ENCODE peak calls at places on chromosomes 12 and 14, in ten cellular contexts. J, E, C, G, F, Q, Y, Z, A and T are unnamed samples. For H3K27me3, the result is how much of the 10 kb centered on the place peaks cover.

GRCh38 chr14:22047105-22047504 is 373.5 kb upstream of the OR4E1 start:
- DNase-seq in J (no peak), E (no peak), C (no peak), G (no peak), F (no peak), Q (no peak), Y (no peak), Z (no peak), A (no peak), T (no peak)

GRCh38 chr12:77995436-77996167 is 164.9 kb downstream of the NAV3 start:
- DNase-seq in J (no peak), E (peak), C (no peak), G (no peak), F (no peak), Q (no peak), Y (no peak), Z (no peak), A (no peak), T (no peak)

GRCh38 chr14:84519836-84520235 is 1010.1 kb upstream of the FLRT2 start:
- DNase-seq in J (no peak), E (no peak), C (no peak), G (no peak), F (no peak), Q (no peak), Y (no peak), Z (no peak), A (no peak), T (no peak)

GRCh38 chr12:53452159-53453077 is 516 bp downstream of the PCBP2 start:
- DNase-seq in J (peak), E (peak), C (peak), G (peak), F (peak), Q (peak), Y (peak), Z (peak), A (peak), T (peak)

GRCh38 chr14:29166507-29166906 is 399.9 kb downstream of the FOXG1 start:
- DNase-seq in J (no peak), E (no peak), C (no peak), G (no peak), F (no peak), Q (no peak), Y (no peak), Z (no peak), A (no peak), T (no peak)

GRCh38 chr14:24232645-24233537 is at the start of gene GMPR2:
- DNase-seq in J (peak), E (no peak), C (no peak), G (no peak), F (no peak), Q (no peak), Y (no peak), Z (no peak), A (no peak), T (no peak)

GRCh38 chr14:104427126-104427851 is 152.3 kb upstream of the C14orf180 start:
- DNase-seq in J (no peak), E (no peak), C (no peak), G (peak), F (no peak), Q (peak), Y (no peak), Z (no peak), A (no peak), T (peak)

GRCh38 chr12:31682136-31682962 is 22.9 kb downstream of the ETFBKMT start:
- DNase-seq in J (no peak), E (peak), C (peak), G (no peak), F (peak), Q (peak), Y (peak), Z (peak), A (no peak), T (no peak)

GRCh38 chr12:107748472-107748871 is 12.5 kb downstream of the PRDM4 start:
- DNase-seq in J (no peak), E (peak), C (no peak), G (no peak), F (no peak), Q (no peak), Y (no peak), Z (no peak), A (no peak), T (no peak)

GRCh38 chr12:6532927-6533652 is 1.2 kb upstream of the GAPDH start:
- DNase-seq in J (peak), E (no peak), C (peak), G (peak), F (peak), Q (no peak), Y (peak), Z (no peak), A (peak), T (peak)

GRCh38 chr12:107619831-107620230 is 65.8 kb upstream of the PWP1 start:
- DNase-seq in J (no peak), E (no peak), C (no peak), G (no peak), F (no peak), Q (no peak), Y (no peak), Z (no peak), A (no peak), T (no peak)

GRCh38 chr12:120688527-120689071 is 1.6 kb downstream of the MLEC start:
- DNase-seq in J (no peak), E (peak), C (no peak), G (no peak), F (no peak), Q (no peak), Y (peak), Z (no peak), A (no peak), T (no peak)

GRCh38 chr12:66409195-66409871 is 107.0 kb downstream of the HELB start:
- DNase-seq in J (no peak), E (peak), C (no peak), G (no peak), F (no peak), Q (no peak), Y (peak), Z (no peak), A (no peak), T (no peak)

GRCh38 chr14:100547633-100548294 is 39.5 kb downstream of the BEGAIN start:
- DNase-seq in J (peak), E (peak), C (no peak), G (no peak), F (peak), Q (peak), Y (no peak), Z (peak), A (peak), T (peak)

GRCh38 chr14:91369628-91370445 is 47.8 kb downstream of the CCDC88C start:
- DNase-seq in J (no peak), E (no peak), C (no peak), G (peak), F (no peak), Q (no peak), Y (no peak), Z (no peak), A (no peak), T (no peak)

GRCh38 chr12:64160718-64161060 is 61.4 kb downstream of the KICS2 start:
- DNase-seq in J (no peak), E (peak), C (no peak), G (no peak), F (no peak), Q (no peak), Y (no peak), Z (no peak), A (no peak), T (no peak)

GRCh38 chr12:115871714-115872113 is 405.8 kb downstream of the MED13L start:
- DNase-seq in J (no peak), E (peak), C (no peak), G (no peak), F (no peak), Q (no peak), Y (peak), Z (no peak), A (no peak), T (no peak)

GRCh38 chr12:4289334-4289878 is 15.8 kb downstream of the CCND2 start:
- DNase-seq in J (no peak), E (no peak), C (no peak), G (no peak), F (no peak), Q (no peak), Y (no peak), Z (no peak), A (peak), T (no peak)

GRCh38 chr14:28671425-28671824 is 95.2 kb upstream of the FOXG1 start:
- DNase-seq in J (no peak), E (no peak), C (no peak), G (no peak), F (no peak), Q (no peak), Y (no peak), Z (no peak), A (no peak), T (no peak)

GRCh38 chr14:101500061-101500460 is 61.2 kb upstream of the DIO3 start:
- DNase-seq in J (no peak), E (no peak), C (no peak), G (no peak), F (no peak), Q (no peak), Y (no peak), Z (no peak), A (peak), T (peak)

GRCh38 chr14:100067971-100068959 is 3.0 kb downstream of the EVL start:
- DNase-seq in J (peak), E (peak), C (no peak), G (no peak), F (peak), Q (peak), Y (no peak), Z (peak), A (no peak), T (peak)

GRCh38 chr12:2168808-2169207 is 116.0 kb downstream of the CACNA1C start:
- DNase-seq in J (no peak), E (no peak), C (no peak), G (no peak), F (no peak), Q (no peak), Y (no peak), Z (no peak), A (no peak), T (no peak)

GRCh38 chr12:31250179-31250578 is 75.8 kb downstream of the SINHCAF start:
- DNase-seq in J (no peak), E (no peak), C (no peak), G (no peak), F (no peak), Q (no peak), Y (no peak), Z (no peak), A (no peak), T (no peak)

GRCh38 chr12:108511633-108512540 is 3.2 kb upstream of the FICD start:
- DNase-seq in J (peak), E (peak), C (peak), G (peak), F (peak), Q (peak), Y (peak), Z (peak), A (peak), T (peak)

GRCh38 chr14:74569826-74570591 is 42.0 kb downstream of the LTBP2 start:
- DNase-seq in J (no peak), E (no peak), C (peak), G (no peak), F (no peak), Q (no peak), Y (no peak), Z (no peak), A (no peak), T (no peak)

GRCh38 chr14:22824711-22825359 is 4.9 kb upstream of the MRPL52 start:
- DNase-seq in J (no peak), E (peak), C (no peak), G (no peak), F (no peak), Q (no peak), Y (no peak), Z (no peak), A (no peak), T (no peak)

GRCh38 chr12:57229634-57230380 is at the start of gene SHMT2:
- DNase-seq in J (peak), E (peak), C (peak), G (peak), F (peak), Q (peak), Y (peak), Z (peak), A (peak), T (peak)

GRCh38 chr12:57226588-57227314 is 2.8 kb upstream of the SHMT2 start:
- DNase-seq in J (no peak), E (no peak), C (no peak), G (no peak), F (no peak), Q (no peak), Y (no peak), Z (no peak), A (no peak), T (no peak)

GRCh38 chr12:57229041-57229633 is 374 bp upstream of the SHMT2 start:
- DNase-seq in J (no peak), E (no peak), C (no peak), G (no peak), F (no peak), Q (no peak), Y (peak), Z (no peak), A (no peak), T (no peak)

GRCh38 chr12:57225680-57226190 is 3.8 kb upstream of the SHMT2 start:
- DNase-seq in J (no peak), E (no peak), C (no peak), G (no peak), F (no peak), Q (no peak), Y (no peak), Z (no peak), A (no peak), T (no peak)

DNA sequence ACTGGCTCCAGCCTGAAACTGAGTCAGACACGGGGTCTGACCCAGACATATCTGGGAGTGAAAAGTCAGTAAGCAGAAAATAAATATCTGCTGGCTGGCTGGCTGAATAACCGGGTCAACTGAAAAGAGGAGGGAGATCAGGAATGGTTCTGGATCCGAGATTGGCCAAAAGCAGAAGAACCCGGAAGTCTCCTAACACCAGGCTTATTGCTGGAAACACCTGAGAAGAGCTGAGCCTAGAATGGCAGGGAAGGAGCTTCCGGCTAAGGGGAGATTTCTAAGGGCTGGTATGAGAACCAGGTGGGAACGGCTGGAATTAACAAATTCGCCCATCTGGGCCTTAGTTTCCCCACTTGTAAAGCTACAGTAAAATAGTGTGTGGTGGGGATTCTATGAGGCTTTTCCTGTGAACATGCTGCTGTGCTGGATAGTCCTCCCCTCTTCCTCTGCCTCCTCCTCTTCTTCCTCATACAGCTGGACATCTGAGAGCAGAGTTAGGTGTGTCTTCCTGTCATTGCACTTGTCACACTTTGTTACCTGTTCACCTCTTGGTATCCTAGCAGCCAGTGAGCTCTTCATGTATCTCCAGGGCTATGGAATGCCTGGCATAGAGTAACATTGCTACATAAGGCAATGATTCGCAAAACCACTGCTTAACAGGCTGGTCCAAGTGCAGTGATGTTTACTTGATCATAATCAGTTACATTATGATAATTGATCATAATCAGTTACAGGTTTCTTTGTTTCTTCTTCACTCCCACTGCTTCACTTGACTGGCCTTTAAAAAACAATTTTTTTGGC is 2.0 kb upstream of the SHMT2 start:
- DNase-seq in J (no peak), E (no peak), C (no peak), G (no peak), F (no peak), Q (no peak), Y (peak), Z (no peak), A (no peak), T (no peak)
- H3K27me3 ChIP-seq in J (under half), E (under half), C (under half), G (under half), F (half or more), Q (half or more), Y (under half), Z (under half), A (under half), T (under half)

GRCh38 chr12:47794679-47795078 is 21.6 kb downstream of the SLC48A1 start:
- DNase-seq in J (no peak), E (no peak), C (no peak), G (no peak), F (no peak), Q (no peak), Y (no peak), Z (no peak), A (no peak), T (no peak)
- H3K27me3 ChIP-seq in J (under half), E (under half), C (under half), G (under half), F (under half), Q (under half), Y (under half), Z (under half), A (under half), T (under half)

GRCh38 chr14:102923920-102924486 is 1.5 kb downstream of the AMN start:
- DNase-seq in J (no peak), E (no peak), C (no peak), G (no peak), F (no peak), Q (peak), Y (no peak), Z (no peak), A (no peak), T (no peak)

GRCh38 chr14:102925646-102926045 is 3.2 kb downstream of the AMN start:
- DNase-seq in J (no peak), E (no peak), C (no peak), G (no peak), F (no peak), Q (peak), Y (no peak), Z (no peak), A (no peak), T (no peak)

GRCh38 chr14:102926104-102926503 is 3.6 kb downstream of the AMN start:
- DNase-seq in J (no peak), E (no peak), C (no peak), G (no peak), F (no peak), Q (peak), Y (peak), Z (no peak), A (no peak), T (no peak)

GRCh38 chr14:102923201-102923919 is 897 bp downstream of the AMN start:
- DNase-seq in J (no peak), E (no peak), C (no peak), G (no peak), F (no peak), Q (peak), Y (peak), Z (no peak), A (no peak), T (no peak)

DNA sequence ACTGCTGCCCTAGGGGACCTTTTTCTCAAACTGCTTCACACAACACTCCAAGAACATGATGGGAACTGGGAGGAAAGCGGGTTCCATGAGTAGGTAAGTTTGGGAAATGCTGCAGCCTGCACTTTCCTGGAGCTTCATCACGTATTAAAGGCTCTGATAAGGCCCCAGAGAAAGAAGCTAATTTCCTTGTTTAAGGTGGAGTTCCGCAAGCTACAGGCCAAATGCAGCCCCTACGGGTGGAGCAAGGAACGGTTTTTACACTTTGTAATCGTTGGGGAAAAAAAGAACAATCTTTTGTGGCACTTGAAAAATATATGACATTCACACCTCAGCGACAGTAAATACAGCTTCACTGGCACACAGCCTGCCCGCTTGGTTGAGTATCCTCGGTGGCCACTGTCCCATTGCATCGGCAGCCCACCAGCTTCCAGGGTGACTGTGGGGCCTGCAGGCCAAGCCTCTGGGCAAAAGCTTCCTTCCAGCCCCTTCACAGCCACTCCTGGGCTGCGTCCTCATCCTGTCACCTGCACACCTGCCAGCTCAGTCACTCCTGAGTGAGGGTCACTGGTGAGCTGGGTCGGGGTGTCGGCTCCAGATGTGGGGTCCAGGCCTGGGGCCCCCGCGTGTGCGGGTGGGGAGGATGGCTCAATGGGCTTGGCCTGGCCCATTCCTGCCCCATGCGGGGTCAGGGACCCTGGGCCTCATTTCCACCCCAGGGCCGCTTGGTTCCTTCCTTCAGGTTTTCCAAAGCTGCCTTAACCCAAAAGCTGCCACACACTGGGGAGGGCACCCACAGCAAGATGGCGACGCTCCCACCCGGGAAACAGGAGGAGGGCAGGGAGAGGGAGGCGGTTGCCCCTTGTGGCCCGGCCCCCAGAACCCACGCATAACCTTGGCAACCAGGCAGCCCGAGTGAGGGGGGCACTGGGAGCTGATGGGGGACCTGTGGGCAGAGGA is 2.4 kb downstream of the AMN start:
- DNase-seq in J (no peak), E (no peak), C (no peak), G (no peak), F (no peak), Q (peak), Y (peak), Z (no peak), A (no peak), T (no peak)
- H3K27me3 ChIP-seq in J (half or more), E (under half), C (under half), G (half or more), F (half or more), Q (half or more), Y (under half), Z (under half), A (under half), T (under half)

DNA sequence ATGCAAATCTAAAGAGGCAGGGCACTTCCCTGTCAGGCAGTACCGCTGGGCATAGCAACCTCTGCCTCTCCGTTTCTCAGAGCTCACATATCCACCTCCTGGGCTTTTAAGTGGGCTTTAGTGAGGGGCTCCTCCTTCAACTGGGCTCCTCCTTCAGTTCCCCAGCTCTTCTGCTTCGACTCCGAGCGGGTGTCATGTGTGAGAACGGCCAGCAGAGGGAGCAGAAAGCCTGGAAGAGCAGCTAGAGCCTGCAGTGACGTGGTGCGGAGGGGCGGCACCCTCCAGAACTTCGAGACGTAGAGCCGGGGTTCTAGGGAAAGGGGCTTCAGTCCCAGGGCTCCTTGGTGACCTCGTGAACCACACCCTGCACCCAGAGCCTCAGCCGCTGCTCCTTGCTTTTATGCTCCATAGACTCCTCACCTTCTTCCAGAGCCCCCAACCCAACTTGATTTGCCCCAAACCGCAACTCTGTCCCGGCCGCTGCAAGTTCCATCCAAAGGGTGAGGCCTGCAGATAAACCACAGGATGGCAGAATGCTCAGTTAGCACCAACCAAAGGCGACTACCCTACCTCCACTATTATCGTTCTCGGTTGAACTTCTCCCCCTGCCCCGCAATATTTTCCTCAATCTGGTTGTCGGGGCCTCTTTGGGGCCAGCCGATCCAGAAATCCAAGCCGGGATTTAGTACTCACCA is 383 bp upstream of the GLI1 start:
- DNase-seq in J (peak), E (peak), C (peak), G (peak), F (peak), Q (peak), Y (peak), Z (peak), A (peak), T (peak)
- H3K27me3 ChIP-seq in J (under half), E (under half), C (under half), G (under half), F (under half), Q (under half), Y (under half), Z (under half), A (under half), T (under half)

GRCh38 chr14:53152909-53153701 is at the start of gene DDHD1:
- DNase-seq in J (peak), E (peak), C (peak), G (peak), F (peak), Q (peak), Y (peak), Z (peak), A (peak), T (peak)
- H3K27me3 ChIP-seq in J (under half), E (under half), C (under half), G (under half), F (under half), Q (under half), Y (under half), Z (under half), A (under half), T (under half)